ENCODE peak calls at places on chromosome 11, in six cellular contexts. A is mammary epithelial cell, X is Peyer's patch, W is IMR-90, T is OCI-LY7, J is pancreas. P is an unnamed sample.
A peak's percentile ranks its signal among the peaks of the same experiment; 100 is the strongest.

GRCh38 chr11:102472127-102472526 is 19.6 kb upstream of the TMEM123 start:
- DNase-seq in A (no peak), X (no peak), W (no peak), T (no peak), J (no peak), P (no peak)

GRCh38 chr11:3165152-3165705 is at the start of gene OSBPL5:
- DNase-seq in A (peak; percentile 42), X (peak; percentile 77), W (peak; percentile 59), T (peak; percentile 12), J (peak; percentile 91), P (peak; percentile 64)

GRCh38 chr11:68818181-68818580 is 23.5 kb downstream of the CPT1A start:
- DNase-seq in A (peak; percentile 61), X (no peak), W (no peak), T (no peak), J (no peak), P (no peak)

GRCh38 chr11:32034149-32034548 is 56.7 kb upstream of the RCN1 start:
- DNase-seq in A (peak; percentile 80), X (no peak), W (peak; percentile 96), T (no peak), J (no peak), P (peak; percentile 44)

GRCh38 chr11:2799881-2800654 is 85.5 kb downstream of the CDKN1C start:
- DNase-seq in A (no peak), X (peak; percentile 31), W (no peak), T (no peak), J (peak; percentile 41), P (no peak)

GRCh38 chr11:10908215-10908990 is 50.5 kb upstream of the ZBED5 start:
- DNase-seq in A (peak; percentile 80), X (no peak), W (peak; percentile 93), T (no peak), J (no peak), P (peak; percentile 74)

GRCh38 chr11:77127674-77127968 is 425 bp upstream of the MYO7A start:
- DNase-seq in A (no peak), X (no peak), W (no peak), T (peak; percentile 9), J (no peak), P (no peak)

GRCh38 chr11:114057147-114057546 is 2.4 kb upstream of the ZBTB16 start:
- DNase-seq in A (no peak), X (no peak), W (no peak), T (no peak), J (peak; percentile 60), P (no peak)

GRCh38 chr11:107858217-107859070 is at the start of gene SLC35F2:
- DNase-seq in A (peak; percentile 89), X (peak; percentile 89), W (peak; percentile 37), T (peak; percentile 91), J (peak; percentile 83), P (peak; percentile 81)

GRCh38 chr11:35344990-35345655 is 74.2 kb downstream of the SLC1A2 start:
- DNase-seq in A (no peak), X (no peak), W (no peak), T (no peak), J (no peak), P (no peak)

GRCh38 chr11:103322861-103323260 is 213.6 kb downstream of the DYNC2H1 start:
- DNase-seq in A (no peak), X (no peak), W (no peak), T (no peak), J (no peak), P (no peak)

GRCh38 chr11:87256694-87257340 is 219.1 kb downstream of the TMEM135 start:
- DNase-seq in A (no peak), X (no peak), W (peak; percentile 41), T (no peak), J (no peak), P (no peak)

GRCh38 chr11:79060534-79060933 is 380.3 kb downstream of the TENM4 start:
- DNase-seq in A (no peak), X (no peak), W (peak; percentile 21), T (no peak), J (no peak), P (peak; percentile 38)

GRCh38 chr11:68040121-68040956 is 1.5 kb downstream of the TCIRG1 start:
- DNase-seq in A (no peak), X (peak; percentile 81), W (peak; percentile 73), T (peak; percentile 84), J (peak; percentile 80), P (peak; percentile 48)

GRCh38 chr11:99275521-99275920 is 254.8 kb downstream of the CNTN5 start:
- DNase-seq in A (no peak), X (no peak), W (no peak), T (no peak), J (no peak), P (no peak)

GRCh38 chr11:61950035-61950547 is at the start of gene BEST1:
- DNase-seq in A (no peak), X (no peak), W (no peak), T (no peak), J (no peak), P (no peak)

DNA sequence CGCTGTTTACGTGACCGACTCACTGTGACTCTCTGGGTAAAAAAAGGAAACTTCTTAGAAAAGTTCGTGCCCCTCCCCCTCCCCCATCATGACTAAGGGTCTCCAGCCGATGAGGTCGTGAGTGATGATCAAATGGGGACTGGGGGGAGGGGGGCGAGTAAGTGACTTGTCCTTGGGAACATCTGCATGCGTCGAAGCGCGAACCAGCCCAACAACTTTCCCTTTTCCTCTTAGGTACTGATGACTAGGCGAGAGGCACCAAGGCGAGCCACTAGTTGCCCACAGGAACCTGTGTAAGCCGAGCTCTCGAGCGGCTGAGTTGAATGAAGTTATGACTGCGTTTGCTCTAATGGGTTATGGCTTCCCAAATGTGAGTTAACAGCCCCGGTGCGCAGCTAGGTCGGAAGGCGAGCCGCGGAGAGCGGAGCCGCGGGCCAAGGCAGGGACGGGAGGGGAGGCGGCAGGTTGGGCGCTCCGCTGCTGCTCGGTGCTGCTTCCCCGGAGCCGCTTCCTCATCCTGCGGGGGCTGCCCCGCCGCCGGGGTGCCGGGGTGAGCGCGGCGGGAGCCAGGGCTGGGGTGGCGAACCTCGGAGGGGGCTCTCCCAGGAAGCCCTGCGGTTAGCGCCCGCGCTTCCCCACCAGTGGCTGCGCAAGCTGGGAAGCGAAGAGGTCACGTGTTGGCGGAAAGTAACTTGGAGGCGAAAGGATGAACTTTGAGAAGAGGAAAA is 22.0 kb upstream of the BDNF start:
- DNase-seq in A (peak; percentile 49), X (no peak), W (peak; percentile 68), T (no peak), J (peak; percentile 63), P (no peak)
- H3K4me3 ChIP-seq in A (peak overlapping the region; percentile 47), X (peak overlapping the region; percentile 39), W (peak overlapping the region; percentile 55), T (no peak overlapping the region), J (no peak overlapping the region), P (peak overlapping the region; percentile 35)

GRCh38 chr11:9783986-9784385 is 120.1 kb downstream of the SWAP70 start:
- DNase-seq in A (no peak), X (no peak), W (peak; percentile 41), T (no peak), J (no peak), P (no peak)
- H3K9me3 ChIP-seq in A (no peaks in the 10 kb centered on the region), X (no peaks in the 10 kb centered on the region), W (no peaks in the 10 kb centered on the region), T (no peaks in the 10 kb centered on the region), J (no peaks in the 10 kb centered on the region), P (no peaks in the 10 kb centered on the region)

GRCh38 chr11:8871283-8871775 is 39.7 kb upstream of the AKIP1 start:
- DNase-seq in A (peak; percentile 70), X (peak; percentile 66), W (peak; percentile 94), T (no peak), J (peak; percentile 67), P (peak; percentile 80)
- H3K4me3 ChIP-seq in A (peak overlapping the region; percentile 76), X (peak overlapping the region; percentile 72), W (peak overlapping the region; percentile 51), T (no peak overlapping the region), J (peak overlapping the region; percentile 95), P (peak overlapping the region; percentile 83)

GRCh38 chr11:133797542-133797941 is 47.8 kb downstream of the SPATA19 start:
- DNase-seq in A (no peak), X (no peak), W (no peak), T (no peak), J (no peak), P (no peak)

GRCh38 chr11:133794205-133794604 is 51.1 kb downstream of the SPATA19 start:
- DNase-seq in A (no peak), X (no peak), W (no peak), T (no peak), J (no peak), P (no peak)

GRCh38 chr11:133793271-133793848 is 52.0 kb downstream of the SPATA19 start:
- DNase-seq in A (no peak), X (no peak), W (no peak), T (no peak), J (no peak), P (no peak)

GRCh38 chr11:133795088-133795487 is 50.2 kb downstream of the SPATA19 start:
- DNase-seq in A (no peak), X (no peak), W (no peak), T (no peak), J (no peak), P (no peak)

DNA sequence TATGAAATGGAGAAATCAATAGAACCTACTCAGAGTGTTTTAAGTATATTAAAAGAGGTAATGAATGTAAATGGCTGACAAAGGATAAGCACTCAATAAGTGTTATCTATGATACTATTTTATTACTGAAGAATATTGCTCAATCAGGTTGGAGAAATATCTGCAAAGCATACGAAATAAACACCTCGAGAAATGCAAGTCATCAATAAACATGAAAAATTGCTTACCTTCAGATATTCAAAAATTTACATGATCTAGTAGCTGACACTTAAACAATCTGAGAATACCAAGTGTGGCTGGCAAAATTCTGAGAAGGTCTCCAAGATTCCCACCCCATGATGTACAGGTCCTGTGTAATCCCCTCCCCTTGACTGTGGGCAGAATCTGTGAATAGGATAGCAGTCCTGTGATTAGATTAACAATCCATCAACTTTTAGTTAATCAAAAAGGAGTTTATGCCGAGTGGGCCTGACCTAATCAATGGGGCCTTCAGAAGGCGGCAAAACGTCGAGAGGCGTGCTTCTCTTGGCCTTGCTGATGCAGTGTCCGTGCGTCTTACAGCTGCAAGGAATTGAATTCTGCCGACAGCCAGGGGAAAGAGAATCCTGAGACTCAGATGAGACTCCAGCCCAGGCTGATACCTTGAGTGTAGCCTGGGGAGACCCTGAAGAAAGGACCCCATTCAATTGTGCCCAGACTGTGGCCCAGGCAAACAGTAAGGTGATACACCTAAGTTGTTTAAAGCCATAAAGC is 49.1 kb downstream of the SPATA19 start:
- DNase-seq in A (no peak), X (no peak), W (no peak), T (no peak), J (no peak), P (no peak)
- H3K9me3 ChIP-seq in A (peaks cover 12% of the 10 kb centered on the region), X (no peaks in the 10 kb centered on the region), W (peaks cover 44% of the 10 kb centered on the region), T (no peaks in the 10 kb centered on the region), J (no peaks in the 10 kb centered on the region), P (no peaks in the 10 kb centered on the region)

GRCh38 chr11:111303476-111303875 is 5.1 kb downstream of the POU2AF3 start:
- DNase-seq in A (peak; percentile 8), X (no peak), W (no peak), T (peak; percentile 18), J (no peak), P (peak; percentile 39)
- H3K4me3 ChIP-seq in A (no peak overlapping the region), X (no peak overlapping the region), W (no peak overlapping the region), T (no peak overlapping the region), J (no peak overlapping the region), P (no peak overlapping the region)

GRCh38 chr11:46119352-46120216 is 1.7 kb downstream of the PHF21A start:
- DNase-seq in A (peak; percentile 65), X (peak; percentile 74), W (peak; percentile 74), T (peak; percentile 74), J (peak; percentile 64), P (peak; percentile 44)
- H3K9me3 ChIP-seq in A (no peaks in the 10 kb centered on the region), X (no peaks in the 10 kb centered on the region), W (no peaks in the 10 kb centered on the region), T (no peaks in the 10 kb centered on the region), J (no peaks in the 10 kb centered on the region), P (no peaks in the 10 kb centered on the region)

P was measured in MG63.